ENCODE peak calls at places on chromosomes 7 and 10, in eight cellular contexts. I is stimulated activated CD4-positive, alpha-beta T cell treated with anti-CD3 and anti-CD28 coated beads, Interleukin-4, amount 100 ng/mL, for 48 hours; O is T-cell; W is iris pigment epithelial cell; Z is nucleus accumbens; V is NB4; T is EL; K is spleen. G is an unnamed sample.

GRCh38 chr7:5370454-5371353 is 52.9 kb downstream of the TNRC18 start:
- DNase-seq in O (no peak), I (no peak), W (no peak), T (no peak), K (no peak), V (no peak), Z (no peak), G (no peak)

GRCh38 chr7:30469303-30469702 is 9.3 kb downstream of the NOD1 start:
- DNase-seq in Z (no peak), T (peak), K (peak), W (peak), I (no peak), O (no peak), V (no peak), G (no peak)

GRCh38 chr10:99648717-99649116 is 10.6 kb upstream of the ENTPD7 start:
- DNase-seq in V (no peak), O (no peak), W (no peak), K (no peak), T (no peak), Z (no peak), I (no peak), G (no peak)

GRCh38 chr10:98361131-98361633 is 53.8 kb downstream of the PYROXD2 start:
- DNase-seq in T (peak), W (peak), I (peak), V (peak), O (no peak), K (no peak), Z (peak), G (peak)

GRCh38 chr7:132654150-132654549 is 77.9 kb upstream of the PLXNA4 start:
- DNase-seq in O (no peak), W (peak), Z (no peak), T (no peak), I (no peak), V (peak), K (no peak), G (no peak)

GRCh38 chr7:117808910-117809705 is 64.1 kb downstream of the CTTNBP2 start:
- DNase-seq in K (no peak), V (no peak), W (peak), T (no peak), O (no peak), Z (no peak), I (no peak), G (no peak)

GRCh38 chr10:102791754-102792153 is 45.5 kb downstream of the CYP17A1 start:
- DNase-seq in Z (no peak), O (no peak), K (no peak), I (no peak), W (no peak), V (no peak), T (no peak), G (no peak)

GRCh38 chr7:151833213-151833651 is 43.7 kb downstream of the PRKAG2 start:
- DNase-seq in W (no peak), O (no peak), Z (no peak), K (no peak), T (no peak), V (no peak), I (no peak), G (no peak)

GRCh38 chr10:112812571-112812970 is 137.5 kb upstream of the TCF7L2 start:
- DNase-seq in Z (no peak), V (no peak), K (no peak), T (no peak), I (no peak), O (no peak), W (no peak), G (no peak)

GRCh38 chr7:127594490-127594889 is 954 bp downstream of the FSCN3 start:
- DNase-seq in K (no peak), T (no peak), I (no peak), O (no peak), Z (no peak), W (no peak), V (peak), G (peak)

GRCh38 chr10:66762218-66762729 is 163.6 kb upstream of the LRRTM3 start:
- DNase-seq in I (no peak), O (no peak), Z (no peak), V (no peak), W (no peak), T (no peak), K (no peak), G (no peak)

GRCh38 chr10:60662917-60663614 is 115.2 kb upstream of the CDK1 start:
- DNase-seq in K (no peak), T (peak), O (no peak), Z (no peak), V (peak), W (peak), I (no peak), G (no peak)

GRCh38 chr7:102230593-102230992 is 56.1 kb upstream of the SH2B2 start:
- DNase-seq in T (peak), W (peak), I (no peak), V (no peak), O (no peak), Z (no peak), K (no peak), G (no peak)

GRCh38 chr10:125162181-125162906 is 2.0 kb upstream of the CTBP2 start:
- DNase-seq in T (no peak), O (no peak), V (no peak), Z (no peak), I (no peak), K (no peak), W (no peak), G (no peak)

GRCh38 chr10:63707254-63707910 is 186.2 kb downstream of the REEP3 start:
- DNase-seq in V (peak), K (no peak), I (no peak), T (peak), Z (no peak), W (peak), O (no peak), G (peak)

GRCh38 chr7:30825215-30825720 is 54.1 kb downstream of the MINDY4 start:
- DNase-seq in T (no peak), O (no peak), V (no peak), W (no peak), K (no peak), I (no peak), Z (no peak), G (no peak)

GRCh38 chr7:74262639-74263398 is 8.6 kb upstream of the RFC2 start:
- DNase-seq in Z (no peak), K (no peak), T (no peak), O (no peak), V (no peak), I (no peak), W (no peak), G (no peak)

GRCh38 chr10:69092959-69093850 is 5.3 kb downstream of the SRGN start:
- DNase-seq in T (peak), I (peak), V (peak), K (peak), Z (peak), W (peak), O (peak), G (peak)

GRCh38 chr7:157136372-157136771 is 2.4 kb upstream of the UBE3C start:
- DNase-seq in T (peak), I (no peak), Z (no peak), O (no peak), W (peak), K (no peak), V (peak), G (no peak)

GRCh38 chr7:26292768-26293560 is 1.3 kb downstream of the SNX10 start:
- DNase-seq in Z (no peak), O (no peak), K (no peak), I (no peak), T (no peak), V (peak), W (no peak), G (no peak)

GRCh38 chr7:139753693-139754111 is 24.1 kb downstream of the HIPK2 start:
- DNase-seq in K (no peak), T (no peak), I (no peak), V (no peak), W (no peak), O (no peak), Z (no peak), G (no peak)

GRCh38 chr10:84755311-84755710 is 426.9 kb downstream of the CCSER2 start:
- DNase-seq in K (no peak), I (no peak), Z (no peak), T (no peak), V (no peak), W (no peak), O (no peak), G (no peak)

GRCh38 chr7:23622469-23622868 is 25.3 kb downstream of the CCDC126 start:
- DNase-seq in K (no peak), W (peak), T (peak), V (no peak), I (no peak), Z (no peak), O (no peak), G (no peak)

GRCh38 chr7:49403844-49404243 is 369.6 kb upstream of the VWC2 start:
- DNase-seq in V (no peak), I (no peak), T (no peak), O (no peak), Z (no peak), W (no peak), K (no peak), G (no peak)

G was measured in hippocampal formation.